ENCODE peak calls at places on chromosomes 7 and 10, in six cellular contexts. One of them, this sample, is unnamed.

GRCh38 chr7:73451780-73452398 is 18.3 kb downstream of the FZD9 start:
- DNase-seq in iris pigment epithelial cell: peak
- DNase-seq in OCI-M1: peak
- DNase-seq in EL: peak
- DNase-seq in RWPE1: peak
- DNase-seq in NCI-H774: peak
- DNase-seq in this sample: no peak

GRCh38 chr7:19327011-19327410 is 181.8 kb upstream of the FERD3L start:
- DNase-seq in iris pigment epithelial cell: peak
- DNase-seq in OCI-M1: peak
- DNase-seq in EL: no peak
- DNase-seq in RWPE1: no peak
- DNase-seq in NCI-H774: no peak
- DNase-seq in this sample: no peak

GRCh38 chr10:117004627-117005453 is at the start of gene SHTN1:
- DNase-seq in iris pigment epithelial cell: peak
- DNase-seq in OCI-M1: peak
- DNase-seq in EL: peak
- DNase-seq in RWPE1: peak
- DNase-seq in NCI-H774: peak
- DNase-seq in this sample: peak

GRCh38 chr10:93313798-93314197 is 168.3 kb downstream of the MYOF start:
- DNase-seq in iris pigment epithelial cell: peak
- DNase-seq in OCI-M1: peak
- DNase-seq in EL: no peak
- DNase-seq in RWPE1: no peak
- DNase-seq in NCI-H774: no peak
- DNase-seq in this sample: no peak

GRCh38 chr7:132677941-132678340 is 101.7 kb upstream of the PLXNA4 start:
- DNase-seq in iris pigment epithelial cell: no peak
- DNase-seq in OCI-M1: no peak
- DNase-seq in EL: no peak
- DNase-seq in RWPE1: no peak
- DNase-seq in NCI-H774: no peak
- DNase-seq in this sample: peak

GRCh38 chr10:6037422-6037821 is 24.7 kb downstream of the IL2RA start:
- DNase-seq in iris pigment epithelial cell: no peak
- DNase-seq in OCI-M1: no peak
- DNase-seq in EL: no peak
- DNase-seq in RWPE1: no peak
- DNase-seq in NCI-H774: no peak
- DNase-seq in this sample: no peak

GRCh38 chr7:41148521-41148951 is 554.4 kb downstream of the INHBA start:
- DNase-seq in iris pigment epithelial cell: peak
- DNase-seq in OCI-M1: no peak
- DNase-seq in EL: peak
- DNase-seq in RWPE1: peak
- DNase-seq in NCI-H774: peak
- DNase-seq in this sample: no peak

GRCh38 chr7:55563596-55564325 is 8.5 kb downstream of the VOPP1 start:
- DNase-seq in iris pigment epithelial cell: no peak
- DNase-seq in OCI-M1: peak
- DNase-seq in EL: peak
- DNase-seq in RWPE1: no peak
- DNase-seq in NCI-H774: no peak
- DNase-seq in this sample: no peak

GRCh38 chr10:89792187-89792586 is 90.8 kb downstream of the KIF20B start:
- DNase-seq in iris pigment epithelial cell: peak
- DNase-seq in OCI-M1: no peak
- DNase-seq in EL: peak
- DNase-seq in RWPE1: peak
- DNase-seq in NCI-H774: no peak
- DNase-seq in this sample: no peak

GRCh38 chr7:30172451-30172850 is 37.7 kb downstream of the MTURN start:
- DNase-seq in iris pigment epithelial cell: no peak
- DNase-seq in OCI-M1: no peak
- DNase-seq in EL: peak
- DNase-seq in RWPE1: peak
- DNase-seq in NCI-H774: no peak
- DNase-seq in this sample: no peak

GRCh38 chr10:71429304-71429703 is 32.6 kb downstream of the CDH23 start:
- DNase-seq in iris pigment epithelial cell: no peak
- DNase-seq in OCI-M1: no peak
- DNase-seq in EL: no peak
- DNase-seq in RWPE1: no peak
- DNase-seq in NCI-H774: no peak
- DNase-seq in this sample: peak

GRCh38 chr7:94022550-94022949 is 18.4 kb upstream of the BET1 start:
- DNase-seq in iris pigment epithelial cell: peak
- DNase-seq in OCI-M1: peak
- DNase-seq in EL: no peak
- DNase-seq in RWPE1: no peak
- DNase-seq in NCI-H774: no peak
- DNase-seq in this sample: no peak

GRCh38 chr7:158689500-158689899 is 15.1 kb downstream of the NCAPG2 start:
- DNase-seq in iris pigment epithelial cell: no peak
- DNase-seq in OCI-M1: no peak
- DNase-seq in EL: no peak
- DNase-seq in RWPE1: no peak
- DNase-seq in NCI-H774: no peak
- DNase-seq in this sample: no peak

GRCh38 chr10:80518807-80519360 is 18.8 kb upstream of the SH2D4B start:
- DNase-seq in iris pigment epithelial cell: no peak
- DNase-seq in OCI-M1: no peak
- DNase-seq in EL: no peak
- DNase-seq in RWPE1: no peak
- DNase-seq in NCI-H774: no peak
- DNase-seq in this sample: no peak

GRCh38 chr7:158581440-158582088 is 6.1 kb downstream of the PTPRN2 start:
- DNase-seq in iris pigment epithelial cell: no peak
- DNase-seq in OCI-M1: no peak
- DNase-seq in EL: no peak
- DNase-seq in RWPE1: no peak
- DNase-seq in NCI-H774: peak
- DNase-seq in this sample: no peak

GRCh38 chr7:101743241-101743994 is 74.0 kb upstream of the CUX1 start:
- DNase-seq in iris pigment epithelial cell: peak
- DNase-seq in OCI-M1: peak
- DNase-seq in EL: peak
- DNase-seq in RWPE1: peak
- DNase-seq in NCI-H774: peak
- DNase-seq in this sample: peak

GRCh38 chr10:44070282-44070681 is 314.6 kb downstream of the CXCL12 start:
- DNase-seq in iris pigment epithelial cell: no peak
- DNase-seq in OCI-M1: no peak
- DNase-seq in EL: no peak
- DNase-seq in RWPE1: no peak
- DNase-seq in NCI-H774: no peak
- DNase-seq in this sample: no peak

This sample was measured in H1.